ENCODE peak calls at places on chromosomes 2 and 18, in eight cellular contexts. J, B, E, T, G, Q, X and S are unnamed samples.

GRCh38 chr2:47083485-47083884 is 71.6 kb downstream of the STPG4 start:
- DNase-seq in J (no peak), B (no peak), E (no peak), T (no peak), G (no peak), Q (no peak), X (no peak), S (no peak)

GRCh38 chr2:88452980-88453582 is 588 bp upstream of the FOXI3 start:
- DNase-seq in J (no peak), B (no peak), E (no peak), T (peak), G (peak), Q (no peak), X (no peak), S (no peak)

GRCh38 chr18:56532176-56532840 is 106.1 kb downstream of the TXNL1 start:
- DNase-seq in J (no peak), B (peak), E (no peak), T (no peak), G (no peak), Q (no peak), X (no peak), S (no peak)

GRCh38 chr2:50895058-50895457 is 136.9 kb downstream of the NRXN1 start:
- DNase-seq in J (no peak), B (peak), E (no peak), T (no peak), G (peak), Q (no peak), X (no peak), S (no peak)

GRCh38 chr2:161124186-161124585 is 36.0 kb upstream of the TANK start:
- DNase-seq in J (no peak), B (no peak), E (no peak), T (no peak), G (no peak), Q (no peak), X (no peak), S (no peak)

GRCh38 chr2:113767811-113768210 is 11.4 kb upstream of the SLC35F5 start:
- DNase-seq in J (no peak), B (no peak), E (no peak), T (no peak), G (no peak), Q (no peak), X (no peak), S (no peak)

GRCh38 chr2:42238644-42239288 is 69.6 kb downstream of the EML4 start:
- DNase-seq in J (peak), B (peak), E (peak), T (peak), G (peak), Q (peak), X (peak), S (peak)

GRCh38 chr2:208820289-208820688 is 413.7 kb downstream of the PTH2R start:
- DNase-seq in J (peak), B (peak), E (peak), T (peak), G (peak), Q (no peak), X (peak), S (peak)

GRCh38 chr2:98691307-98691706 is 39.6 kb downstream of the MGAT4A start:
- DNase-seq in J (no peak), B (peak), E (no peak), T (no peak), G (peak), Q (no peak), X (peak), S (no peak)

GRCh38 chr2:214549946-214550345 is 139.1 kb downstream of the VWC2L start:
- DNase-seq in J (no peak), B (no peak), E (no peak), T (no peak), G (no peak), Q (no peak), X (no peak), S (no peak)

GRCh38 chr2:95343429-95344207 is 46.5 kb downstream of the KCNIP3 start:
- DNase-seq in J (no peak), B (peak), E (no peak), T (no peak), G (peak), Q (no peak), X (no peak), S (no peak)

GRCh38 chr2:237859533-237860272 is at the start of gene RAMP1:
- DNase-seq in J (no peak), B (no peak), E (no peak), T (peak), G (no peak), Q (no peak), X (no peak), S (no peak)

GRCh38 chr2:121695179-121695451 is 41.6 kb downstream of the NIFK start:
- DNase-seq in J (no peak), B (no peak), E (no peak), T (no peak), G (no peak), Q (no peak), X (no peak), S (no peak)

GRCh38 chr2:43265006-43265770 is 38.8 kb upstream of the ZFP36L2 start:
- DNase-seq in J (no peak), B (no peak), E (no peak), T (no peak), G (no peak), Q (no peak), X (no peak), S (no peak)

GRCh38 chr2:179139506-179139905 is 89.6 kb upstream of the CCDC141 start:
- DNase-seq in J (no peak), B (peak), E (no peak), T (no peak), G (no peak), Q (no peak), X (no peak), S (no peak)

GRCh38 chr2:151103551-151103950 is 158.1 kb downstream of the RBM43 start:
- DNase-seq in J (no peak), B (no peak), E (no peak), T (no peak), G (no peak), Q (no peak), X (no peak), S (no peak)

GRCh38 chr2:127174176-127174575 is 45.9 kb downstream of the CYP27C1 start:
- DNase-seq in J (no peak), B (peak), E (peak), T (no peak), G (no peak), Q (no peak), X (peak), S (peak)

GRCh38 chr18:57466307-57466706 is 31.1 kb downstream of the ONECUT2 start:
- DNase-seq in J (no peak), B (no peak), E (no peak), T (no peak), G (no peak), Q (no peak), X (no peak), S (no peak)

GRCh38 chr2:228600265-228600664 is 418.8 kb upstream of the SPHKAP start:
- DNase-seq in J (no peak), B (peak), E (no peak), T (no peak), G (peak), Q (no peak), X (no peak), S (no peak)

GRCh38 chr2:32008811-32009478 is 1.9 kb downstream of the MEMO1 start:
- DNase-seq in J (peak), B (peak), E (no peak), T (peak), G (peak), Q (peak), X (peak), S (peak)

GRCh38 chr2:239399404-239399999 is 1.3 kb downstream of the HDAC4 start:
- DNase-seq in J (peak), B (no peak), E (peak), T (peak), G (peak), Q (peak), X (peak), S (peak)

GRCh38 chr2:159574246-159574645 is 42.1 kb downstream of the BAZ2B start:
- DNase-seq in J (no peak), B (no peak), E (no peak), T (no peak), G (peak), Q (no peak), X (no peak), S (no peak)

GRCh38 chr2:211454684-211455083 is 898.3 kb downstream of the CPS1 start:
- DNase-seq in J (peak), B (no peak), E (peak), T (no peak), G (no peak), Q (no peak), X (no peak), S (no peak)

GRCh38 chr2:230798769-230799399 is 65.9 kb upstream of the ITM2C start:
- DNase-seq in J (no peak), B (peak), E (peak), T (peak), G (peak), Q (peak), X (peak), S (peak)

GRCh38 chr2:229728360-229728759 is 14.0 kb upstream of the DNER start:
- DNase-seq in J (no peak), B (no peak), E (no peak), T (no peak), G (no peak), Q (no peak), X (no peak), S (no peak)

GRCh38 chr18:54776282-54776977 is 51.8 kb upstream of the RAB27B start:
- DNase-seq in J (no peak), B (peak), E (no peak), T (peak), G (peak), Q (peak), X (peak), S (no peak)

GRCh38 chr2:161223139-161223732 is 63.0 kb downstream of the TANK start:
- DNase-seq in J (peak), B (peak), E (peak), T (peak), G (peak), Q (no peak), X (peak), S (peak)

GRCh38 chr2:6653281-6653750 is 212.4 kb downstream of the CMPK2 start:
- DNase-seq in J (no peak), B (no peak), E (no peak), T (no peak), G (no peak), Q (no peak), X (no peak), S (no peak)

GRCh38 chr2:216195565-216195978 is 86.4 kb downstream of the XRCC5 start:
- DNase-seq in J (no peak), B (peak), E (no peak), T (no peak), G (peak), Q (no peak), X (peak), S (no peak)

GRCh38 chr18:76456823-76457222 is 38.2 kb downstream of the ZNF516 start:
- DNase-seq in J (no peak), B (no peak), E (no peak), T (no peak), G (no peak), Q (no peak), X (no peak), S (no peak)

GRCh38 chr2:105919826-105920225 is 175.1 kb downstream of the NCK2 start:
- DNase-seq in J (no peak), B (peak), E (no peak), T (peak), G (peak), Q (peak), X (peak), S (peak)

GRCh38 chr2:174971868-174972781 is 33.1 kb downstream of the CHN1 start:
- DNase-seq in J (peak), B (peak), E (peak), T (no peak), G (peak), Q (no peak), X (peak), S (no peak)

GRCh38 chr2:191748050-191748449 is 70.1 kb downstream of the NABP1 start:
- DNase-seq in J (no peak), B (no peak), E (no peak), T (no peak), G (peak), Q (no peak), X (no peak), S (no peak)

GRCh38 chr2:20013061-20013721 is 723 bp upstream of the MATN3 start:
- DNase-seq in J (no peak), B (no peak), E (no peak), T (no peak), G (no peak), Q (no peak), X (no peak), S (no peak)

GRCh38 chr18:54859667-54860421 is 31.6 kb downstream of the RAB27B start:
- DNase-seq in J (peak), B (no peak), E (no peak), T (no peak), G (no peak), Q (no peak), X (no peak), S (no peak)